ENCODE peak calls at places on chromosomes 5 and 9, in five cellular contexts. N is GM12878, S is HepG2, K is transverse colon, W is breast epithelium. R is an unnamed sample.

GRCh38 chr9:137777761-137778160 is 99.8 kb upstream of the CACNA1B start:
- DNase-seq in N (no peak), S (no peak), K (no peak), W (no peak), R (no peak)

GRCh38 chr5:56833325-56833724 is 18.0 kb downstream of the MAP3K1 start:
- DNase-seq in N (no peak), S (no peak), K (no peak), W (no peak), R (no peak)

GRCh38 chr5:107669543-107670027 is 1.2 kb downstream of the EFNA5 start:
- DNase-seq in N (no peak), S (no peak), K (peak), W (peak), R (no peak)

GRCh38 chr5:125054106-125054505 is 307.7 kb upstream of the ZNF608 start:
- DNase-seq in N (no peak), S (no peak), K (no peak), W (no peak), R (no peak)

GRCh38 chr5:134249469-134250379 is 23.9 kb upstream of the PPP2CA start:
- DNase-seq in N (no peak), S (no peak), K (peak), W (no peak), R (peak)

GRCh38 chr5:123802298-123802951 is 290.4 kb downstream of the CSNK1G3 start:
- DNase-seq in N (no peak), S (no peak), K (no peak), W (no peak), R (no peak)

GRCh38 chr5:146751054-146751453 is 127.5 kb downstream of the PPP2R2B start:
- DNase-seq in N (no peak), S (no peak), K (no peak), W (no peak), R (no peak)

GRCh38 chr5:158174918-158175663 is 316.1 kb upstream of the CLINT1 start:
- DNase-seq in N (peak), S (peak), K (peak), W (peak), R (peak)

GRCh38 chr5:76942581-76942980 is 10.3 kb upstream of the CRHBP start:
- DNase-seq in N (no peak), S (no peak), K (no peak), W (no peak), R (no peak)

GRCh38 chr5:96228449-96228848 is 204.6 kb downstream of the PCSK1 start:
- DNase-seq in N (no peak), S (no peak), K (no peak), W (no peak), R (no peak)

GRCh38 chr5:109102291-109102690 is 307.5 kb downstream of the PJA2 start:
- DNase-seq in N (no peak), S (no peak), K (no peak), W (no peak), R (no peak)

GRCh38 chr9:414595-414994 is 199.9 kb downstream of the DOCK8 start:
- DNase-seq in N (no peak), S (no peak), K (no peak), W (no peak), R (no peak)

DNA sequence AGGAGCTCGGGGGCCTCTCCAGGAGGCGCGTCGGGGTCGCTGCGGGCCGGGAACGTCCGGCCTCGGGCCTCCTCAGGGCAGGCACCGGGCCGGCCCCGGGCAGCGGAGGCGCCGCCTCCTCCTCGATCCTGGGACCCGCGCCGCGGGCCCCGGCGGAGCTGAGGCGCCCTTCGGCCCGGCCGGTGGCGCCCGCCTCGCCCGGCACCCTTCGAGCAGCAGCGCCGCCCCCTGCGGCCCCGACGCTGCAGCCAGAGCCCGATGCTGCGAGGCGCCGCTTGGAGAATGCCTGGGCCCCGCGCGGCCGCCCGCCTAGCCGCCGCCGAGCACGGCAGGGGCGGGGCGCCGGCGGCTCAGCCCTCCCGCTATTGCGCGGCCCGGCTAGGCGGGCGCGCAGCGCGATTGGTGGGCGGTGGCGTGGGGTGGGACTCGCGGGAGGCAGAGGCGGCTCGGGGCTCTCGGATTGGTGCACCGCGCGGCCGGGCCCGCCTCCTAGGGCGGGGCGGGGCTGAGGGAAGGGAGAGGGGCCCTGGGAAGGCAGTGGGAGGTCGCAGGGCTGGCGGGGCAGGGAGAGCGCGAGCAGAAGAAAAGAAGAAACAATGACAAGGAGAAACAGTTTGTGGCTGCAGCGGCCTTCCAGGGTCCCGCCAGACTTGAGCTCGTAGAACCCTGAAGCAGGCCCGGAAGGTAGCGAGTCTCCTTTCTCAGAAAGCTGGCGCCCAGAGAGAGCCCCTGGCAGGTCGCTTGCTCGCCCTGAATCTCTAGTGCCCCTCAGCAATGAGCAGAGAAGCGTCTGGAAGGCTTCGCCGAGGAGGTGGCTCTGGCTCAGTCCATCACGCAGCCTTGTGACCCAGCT is at the start of gene EEIG1:
- DNase-seq in N (no peak), S (peak), K (peak), W (peak), R (peak)
- TF ChIP-seq POLR2A in N (peak), S (peak), K (peak), W (no peak), R (peak)

GRCh38 chr5:9775339-9775738 is 145.2 kb upstream of the TAS2R1 start:
- DNase-seq in N (no peak), S (no peak), K (no peak), W (no peak), R (no peak)

GRCh38 chr5:9776525-9776924 is 146.4 kb upstream of the TAS2R1 start:
- DNase-seq in N (no peak), S (no peak), K (no peak), W (no peak), R (no peak)

GRCh38 chr5:9771079-9771478 is 140.9 kb upstream of the TAS2R1 start:
- DNase-seq in N (no peak), S (no peak), K (no peak), W (no peak), R (no peak)

GRCh38 chr5:9780501-9780900 is 150.3 kb upstream of the TAS2R1 start:
- DNase-seq in N (no peak), S (no peak), K (no peak), W (no peak), R (no peak)

DNA sequence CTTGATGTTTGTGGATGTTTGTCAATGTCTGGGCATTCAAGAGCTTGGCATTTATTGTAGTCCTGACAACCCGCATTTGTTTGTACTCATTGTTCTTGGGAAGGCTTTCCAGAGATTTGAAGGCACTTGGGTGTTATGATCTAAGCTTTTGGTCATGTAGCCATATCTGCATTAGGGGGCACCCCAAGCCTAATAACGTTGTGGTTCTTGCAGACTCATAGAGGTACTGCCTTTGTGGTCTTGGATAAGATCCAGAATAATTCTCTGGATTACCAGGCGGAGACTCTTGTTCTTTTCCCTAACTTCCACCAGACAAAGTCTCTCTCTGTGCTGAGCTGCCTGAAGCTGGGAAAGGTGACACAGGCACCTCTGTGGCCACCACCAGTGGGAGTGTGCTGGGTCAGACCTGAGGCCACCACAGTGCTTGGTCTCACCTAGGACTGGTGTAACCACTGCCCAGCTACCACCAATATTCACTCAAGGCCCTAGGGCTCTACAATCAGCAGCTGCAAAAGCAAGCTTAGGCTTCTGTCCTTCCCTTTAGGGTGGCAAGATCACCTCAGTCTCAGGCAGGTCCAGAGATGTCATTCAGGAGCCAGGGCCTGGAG is 144.4 kb upstream of the TAS2R1 start:
- DNase-seq in N (no peak), S (peak), K (no peak), W (no peak), R (no peak)
- TF ChIP-seq CTCF in N (no peak), S (no peak), K (no peak), W (no peak), R (no peak)

GRCh38 chr5:103258368-103258956 is at the start of gene MACIR:
- DNase-seq in N (peak), S (peak), K (peak), W (peak), R (peak)
- TF ChIP-seq POLR2A in N (peak), S (peak), K (peak), W (no peak), R (peak)

GRCh38 chr9:85024374-85024773 is 354.8 kb downstream of the NTRK2 start:
- DNase-seq in N (no peak), S (no peak), K (no peak), W (no peak), R (no peak)
- TF ChIP-seq CTCF in N (no peak), S (no peak), K (no peak), W (no peak), R (no peak)

GRCh38 chr9:12815895-12816294 is 41.1 kb downstream of the LURAP1L start:
- DNase-seq in N (no peak), S (no peak), K (no peak), W (no peak), R (no peak)

GRCh38 chr9:12813533-12813932 is 38.7 kb downstream of the LURAP1L start:
- DNase-seq in N (no peak), S (no peak), K (no peak), W (no peak), R (no peak)

GRCh38 chr9:12812710-12813109 is 37.9 kb downstream of the LURAP1L start:
- DNase-seq in N (no peak), S (no peak), K (no peak), W (no peak), R (no peak)

GRCh38 chr9:12814877-12815237 is 40.0 kb downstream of the LURAP1L start:
- DNase-seq in N (no peak), S (no peak), K (no peak), W (no peak), R (no peak)

GRCh38 chr9:12813960-12814876 is 39.4 kb downstream of the LURAP1L start:
- DNase-seq in N (no peak), S (peak), K (peak), W (peak), R (no peak)
- TF ChIP-seq POLR2A in N (no peak), S (peak), K (no peak), W (no peak), R (peak)